ENCODE peak calls at places on chromosomes 6 and 20, in five cellular contexts. P, V, U, T and H are unnamed samples.
A peak's percentile ranks its signal among the peaks of the same experiment; 100 is the strongest.

GRCh38 chr20:4006640-4007039 is 8.7 kb downstream of the RNF24 start:
- DNase-seq in T (no peak), U (peak; percentile 80), V (no peak), P (no peak), H (peak; percentile 71)

GRCh38 chr6:134134654-134135053 is 82.2 kb upstream of the SLC2A12 start:
- DNase-seq in P (no peak), U (no peak), T (no peak), V (no peak), H (no peak)

GRCh38 chr6:165090206-165090605 is 219.2 kb downstream of the C6orf118 start:
- DNase-seq in U (no peak), P (no peak), T (no peak), V (no peak), H (no peak)

GRCh38 chr20:50821257-50821921 is 26.5 kb downstream of the BCAS4 start:
- DNase-seq in P (no peak), U (no peak), T (no peak), V (no peak), H (no peak)

GRCh38 chr20:33658929-33659328 is 3.2 kb upstream of the C20orf144 start:
- DNase-seq in T (no peak), P (no peak), U (no peak), V (no peak), H (no peak)

GRCh38 chr20:40470313-40471260 is 218.4 kb downstream of the MAFB start:
- DNase-seq in U (no peak), T (no peak), V (no peak), P (no peak), H (no peak)

GRCh38 chr6:18280084-18280483 is 15.8 kb upstream of the DEK start:
- DNase-seq in P (no peak), V (no peak), T (no peak), U (no peak), H (no peak)

GRCh38 chr20:49893242-49894072 is 21.9 kb downstream of the SPATA2 start:
- DNase-seq in T (no peak), P (no peak), V (no peak), U (no peak), H (no peak)

GRCh38 chr20:2290486-2290885 is 5.3 kb upstream of the TGM3 start:
- DNase-seq in P (no peak), U (no peak), T (no peak), V (no peak), H (no peak)

GRCh38 chr6:28871335-28872156 is 52.2 kb downstream of the TRIM27 start:
- DNase-seq in U (no peak), V (no peak), P (no peak), T (no peak), H (no peak)

GRCh38 chr20:25399038-25399430 is 8.4 kb upstream of the ABHD12 start:
- DNase-seq in P (peak; percentile 83), V (peak; percentile 47), T (peak; percentile 89), U (peak; percentile 45), H (peak; percentile 85)

GRCh38 chr6:33971580-33971979 is 167.8 kb upstream of the MLN start:
- DNase-seq in V (no peak), U (no peak), T (no peak), P (no peak), H (no peak)

GRCh38 chr6:63352587-63353281 is 33.0 kb upstream of the LGSN start:
- DNase-seq in U (peak; percentile 45), P (peak; percentile 69), T (peak; percentile 69), V (no peak), H (peak; percentile 68)

GRCh38 chr6:108799356-108799720 is 48.9 kb upstream of the ARMC2 start:
- DNase-seq in T (no peak), U (no peak), P (no peak), V (no peak), H (no peak)
- H3K4me3 ChIP-seq in T (no peak overlapping the region), U (no peak overlapping the region), P (no peak overlapping the region), V (no peak overlapping the region), H (no peak overlapping the region)

GRCh38 chr6:37594895-37595294 is 95.2 kb upstream of the CCDC167 start:
- DNase-seq in P (no peak), T (no peak), U (no peak), V (no peak), H (no peak)
- TF ChIP-seq CTCF in P (no peak), T (no peak), U (no peak), V (no peak), H (no peak)

GRCh38 chr6:83431545-83432165 is 804 bp upstream of the ME1 start:
- DNase-seq in T (no peak), U (peak; percentile 48), P (no peak), V (no peak), H (no peak)
- H3K4me3 ChIP-seq in T (no peak overlapping the region), U (peak overlapping the region; percentile 69), P (peak overlapping the region; percentile 91), V (peak overlapping the region; percentile 79), H (peak overlapping the region; percentile 73)

DNA sequence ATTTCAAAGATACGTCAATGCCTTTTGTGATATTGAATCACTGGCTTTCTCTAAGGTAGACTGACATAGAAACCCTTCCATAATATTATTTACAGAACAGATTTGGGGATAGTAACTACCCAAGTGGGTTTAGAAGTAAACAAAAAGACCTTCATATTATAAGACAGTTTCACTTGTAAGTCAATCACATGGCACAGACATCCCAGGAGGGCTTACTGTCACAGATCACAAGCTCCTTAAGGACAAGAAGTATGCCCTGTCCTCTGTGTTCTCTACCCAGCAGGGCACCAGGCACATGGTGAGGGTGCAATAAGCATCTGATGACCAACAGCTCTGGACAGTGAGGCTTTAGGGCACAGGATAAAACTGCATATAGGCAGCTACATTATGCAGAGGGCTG is 135.9 kb upstream of the SLC22A16 start:
- DNase-seq in T (no peak), P (no peak), U (no peak), V (no peak), H (no peak)
- TF ChIP-seq CTCF in T (no peak), P (no peak), U (no peak), V (no peak), H (no peak)